ENCODE peak calls at places on chromosome 20, in five cellular contexts. D, N, Y, U and I are unnamed samples.

GRCh38 chr20:10642859-10643559 is 30.8 kb downstream of the JAG1 start:
- DNase-seq in D (no peak), N (no peak), Y (no peak), U (no peak), I (no peak)

GRCh38 chr20:46765506-46765905 is 56.1 kb downstream of the SLC2A10 start:
- DNase-seq in D (no peak), Y (no peak), N (no peak), U (no peak), I (no peak)

GRCh38 chr20:62356143-62356947 is 10.8 kb downstream of the LAMA5 start:
- DNase-seq in U (no peak), Y (no peak), N (no peak), D (no peak), I (no peak)

GRCh38 chr20:5118220-5119142 is 1.3 kb downstream of the PCNA start:
- DNase-seq in U (peak; percentile 40), N (no peak), D (no peak), Y (no peak), I (no peak)

GRCh38 chr20:63161176-63161651 is 54.7 kb downstream of the YTHDF1 start:
- DNase-seq in N (no peak), U (no peak), D (no peak), Y (no peak), I (no peak)

GRCh38 chr20:4476903-4477302 is 244.8 kb upstream of the PRND start:
- DNase-seq in Y (no peak), N (no peak), U (no peak), D (no peak), I (no peak)

GRCh38 chr20:11569163-11569562 is 348.5 kb upstream of the BTBD3 start:
- DNase-seq in Y (no peak), D (no peak), U (no peak), N (no peak), I (no peak)

GRCh38 chr20:42703744-42704143 is 486.0 kb downstream of the PTPRT start:
- DNase-seq in N (no peak), Y (no peak), D (no peak), U (no peak), I (no peak)

GRCh38 chr20:62407221-62407992 is at the start of gene CABLES2:
- DNase-seq in U (peak; percentile 93), D (peak; percentile 97), Y (peak; percentile 96), N (peak; percentile 95), I (peak; percentile 95)

GRCh38 chr20:58228484-58229197 is at the start of gene ANKRD60:
- DNase-seq in U (peak; percentile 51), N (peak; percentile 58), Y (peak; percentile 55), D (peak; percentile 75), I (peak; percentile 33)

GRCh38 chr20:43559588-43559987 is 761 bp downstream of the SGK2 start:
- DNase-seq in U (no peak), Y (no peak), D (no peak), N (no peak), I (no peak)

GRCh38 chr20:45970646-45971424 is 1.2 kb downstream of the ZNF335 start:
- DNase-seq in U (no peak), Y (peak; percentile 44), N (peak; percentile 43), D (peak; percentile 75), I (peak; percentile 20)

GRCh38 chr20:13777171-13777601 is 7.5 kb downstream of the ESF1 start:
- DNase-seq in U (no peak), Y (no peak), N (peak; percentile 73), D (no peak), I (peak; percentile 48)

GRCh38 chr20:17645546-17646208 is 36.4 kb downstream of the RRBP1 start:
- DNase-seq in D (peak; percentile 56), Y (no peak), U (no peak), N (peak; percentile 47), I (no peak)

GRCh38 chr20:19758888-19759331 is 852 bp downstream of the RIN2 start:
- DNase-seq in D (no peak), N (peak; percentile 41), U (no peak), Y (peak; percentile 74), I (peak; percentile 48)

GRCh38 chr20:20820104-20820503 is 107.7 kb upstream of the RALGAPA2 start:
- DNase-seq in Y (no peak), U (no peak), N (peak; percentile 5), D (no peak), I (no peak)

GRCh38 chr20:44552950-44553908 is 29.1 kb upstream of the PKIG start:
- DNase-seq in N (peak; percentile 95), U (no peak), Y (peak; percentile 40), D (no peak), I (peak; percentile 73)

GRCh38 chr20:23647346-23647745 is 9.6 kb upstream of the CST3 start:
- DNase-seq in U (no peak), Y (no peak), N (peak; percentile 88), D (no peak), I (no peak)

GRCh38 chr20:38805958-38806854 is 709 bp downstream of the PPP1R16B start:
- DNase-seq in U (peak; percentile 73), Y (no peak), D (peak; percentile 80), N (no peak), I (no peak)

GRCh38 chr20:10648651-10649050 is 25.1 kb downstream of the JAG1 start:
- DNase-seq in Y (no peak), U (no peak), D (no peak), N (peak; percentile 91), I (no peak)

GRCh38 chr20:48919882-48920526 is 1.5 kb upstream of the ARFGEF2 start:
- DNase-seq in N (no peak), U (no peak), Y (peak; percentile 60), D (no peak), I (no peak)

GRCh38 chr20:3645309-3646066 is 17.7 kb downstream of the GFRA4 start:
- DNase-seq in Y (no peak), N (no peak), D (no peak), U (no peak), I (no peak)

GRCh38 chr20:58194176-58194796 is 34.2 kb downstream of the ANKRD60 start:
- DNase-seq in U (no peak), Y (no peak), N (peak; percentile 11), D (no peak), I (no peak)